ENCODE peak calls at places on chromosomes 2 and 18, in four cellular contexts. W, H, D and B are unnamed samples.

GRCh38 chr2:58527656-58528055 is 286.5 kb upstream of the FANCL start:
- DNase-seq in W (no peak), H (no peak), D (no peak), B (no peak)

GRCh38 chr2:33673937-33674336 is 74.8 kb upstream of the FAM98A start:
- DNase-seq in W (no peak), D (peak), H (no peak), B (no peak)

GRCh38 chr2:233056961-233057605 is 3.1 kb upstream of the INPP5D start:
- DNase-seq in W (no peak), D (no peak), H (no peak), B (no peak)

GRCh38 chr18:22346342-22346967 is 71.3 kb downstream of the CTAGE1 start:
- DNase-seq in W (no peak), D (peak), H (peak), B (peak)

GRCh38 chr2:205052781-205053180 is 507.5 kb downstream of the PARD3B start:
- DNase-seq in D (no peak), W (no peak), H (no peak), B (no peak)

GRCh38 chr2:151357359-151357758 is at the start of gene TNFAIP6:
- DNase-seq in D (peak), H (peak), W (peak), B (peak)

GRCh38 chr2:42788478-42788793 is 3.9 kb downstream of the HAAO start:
- DNase-seq in D (no peak), W (no peak), H (no peak), B (no peak)

GRCh38 chr18:70380915-70381896 is 92.4 kb downstream of the SOCS6 start:
- DNase-seq in D (peak), H (no peak), W (no peak), B (no peak)

GRCh38 chr2:134411279-134411827 is 157.5 kb downstream of the MGAT5 start:
- DNase-seq in D (no peak), H (no peak), W (no peak), B (no peak)

GRCh38 chr2:45983213-45983612 is 314.0 kb upstream of the EPAS1 start:
- DNase-seq in W (no peak), H (no peak), D (no peak), B (no peak)

GRCh38 chr2:134773372-134774073 is 54.7 kb upstream of the TMEM163 start:
- DNase-seq in W (no peak), D (no peak), H (no peak), B (no peak)

GRCh38 chr2:81324046-81324445 is 1019.5 kb upstream of the LRRTM1 start:
- DNase-seq in D (peak), W (no peak), H (no peak), B (no peak)
- TF ChIP-seq CTCF in D (peak), W (no peak), H (peak), B (peak)

DNA sequence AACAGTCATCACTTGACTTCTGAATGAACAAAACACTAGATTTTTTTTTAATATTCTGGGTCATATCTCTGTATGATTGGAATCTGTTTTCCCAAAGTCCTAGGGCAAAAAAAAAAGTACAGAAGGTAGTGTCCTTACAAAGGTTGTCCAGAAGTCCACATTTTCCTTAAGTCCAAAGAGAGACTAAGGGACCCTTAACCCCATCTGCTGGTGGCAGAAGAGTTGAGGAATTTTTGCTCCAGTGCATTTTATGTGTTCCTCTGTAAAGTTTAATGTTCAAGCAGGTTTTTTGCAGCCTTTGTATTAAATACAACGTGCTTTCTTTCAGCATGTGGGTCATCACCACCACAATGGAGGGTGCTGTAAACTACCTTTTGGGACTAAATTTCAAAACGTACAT is 215.9 kb downstream of the SP3 start:
- DNase-seq in D (peak), W (peak), H (peak), B (peak)
- TF ChIP-seq CTCF in D (peak), W (peak), H (peak), B (peak)

GRCh38 chr2:127575185-127575765 is 39.8 kb downstream of the MYO7B start:
- DNase-seq in H (no peak), W (no peak), D (no peak), B (no peak)
- TF ChIP-seq CTCF in H (peak), W (no peak), D (no peak), B (no peak)

GRCh38 chr2:220165401-220165800 is 538.0 kb downstream of the SLC4A3 start:
- DNase-seq in H (no peak), D (peak), W (no peak), B (no peak)
- TF ChIP-seq CTCF in H (no peak), D (peak), W (no peak), B (no peak)

DNA sequence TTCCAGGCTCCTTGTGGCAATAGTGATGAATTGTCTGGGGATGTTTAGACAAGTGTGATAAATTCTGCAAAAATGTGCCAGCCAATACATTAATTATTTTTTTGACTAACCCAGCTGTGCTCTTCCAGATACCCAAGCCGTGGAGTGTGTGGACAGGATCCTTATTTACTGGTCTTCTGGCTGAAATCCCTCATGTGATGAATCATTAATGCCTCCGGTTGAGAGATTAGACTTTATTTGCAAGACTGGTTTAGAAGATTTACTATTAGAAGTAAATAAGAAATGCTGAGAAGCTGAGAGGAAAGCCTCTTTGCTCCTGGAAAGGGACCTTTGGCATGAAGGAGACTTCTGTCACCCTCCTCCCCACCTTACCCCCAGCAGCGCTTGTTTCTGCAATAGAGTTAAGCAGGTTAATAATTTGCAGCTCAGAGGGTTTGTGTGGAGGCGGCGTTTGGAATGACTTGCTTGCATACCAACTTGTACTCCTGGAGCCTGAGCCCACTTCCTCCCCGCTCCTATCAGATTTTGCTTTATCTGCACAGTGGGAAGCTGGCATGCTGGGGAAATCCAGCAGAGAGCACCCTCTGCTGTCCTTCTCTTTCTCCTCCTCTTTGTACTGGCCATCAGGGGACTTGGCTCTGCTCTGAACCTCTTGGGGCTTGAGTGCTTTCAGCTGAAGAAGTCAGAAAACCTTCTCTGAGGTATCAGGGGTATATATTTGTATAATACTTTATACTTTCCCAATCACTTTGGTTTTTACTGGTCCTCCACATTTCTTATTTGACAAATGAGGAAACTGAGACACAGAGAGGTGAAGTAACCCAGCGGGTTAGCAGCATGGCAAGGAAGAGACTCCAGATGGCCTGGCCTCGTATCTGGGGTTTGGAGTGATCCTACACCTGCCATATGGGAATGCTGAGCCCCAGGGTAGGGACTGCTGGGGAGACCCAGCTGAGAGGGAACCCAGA is 16.3 kb downstream of the SLC3A1 start:
- DNase-seq in H (peak), W (peak), D (peak), B (peak)
- TF ChIP-seq CTCF in H (peak), W (peak), D (peak), B (peak)